ENCODE peak calls at places on chromosomes 13 and 19, in four cellular contexts. One of them, this sample, is unnamed.

GRCh38 chr19:2056810-2057192 is 5.8 kb upstream of the MKNK2 start:
- DNase-seq in K562: no peak
- DNase-seq in epithelial cell of esophagus: no peak
- DNase-seq in HFF-Myc: no peak
- DNase-seq in this sample: no peak

GRCh38 chr13:38045278-38046048 is 175.9 kb upstream of the TRPC4 start:
- DNase-seq in K562: peak; percentile 20
- DNase-seq in epithelial cell of esophagus: peak; percentile 64
- DNase-seq in HFF-Myc: peak; percentile 17
- DNase-seq in this sample: peak; percentile 11

GRCh38 chr13:110592670-110593069 is 22.7 kb upstream of the NAXD start:
- DNase-seq in HFF-Myc: no peak
- DNase-seq in epithelial cell of esophagus: peak; percentile 82
- DNase-seq in K562: no peak
- DNase-seq in this sample: no peak

GRCh38 chr13:50934735-50935419 is 25.3 kb downstream of the RNASEH2B start:
- DNase-seq in HFF-Myc: no peak
- DNase-seq in epithelial cell of esophagus: no peak
- DNase-seq in K562: no peak
- DNase-seq in this sample: no peak

GRCh38 chr19:35327642-35328041 is 1.3 kb upstream of the CD22 start:
- DNase-seq in K562: peak; percentile 54
- DNase-seq in HFF-Myc: no peak
- DNase-seq in epithelial cell of esophagus: no peak
- DNase-seq in this sample: no peak

GRCh38 chr19:2365201-2365970 is 5.3 kb downstream of the TMPRSS9 start:
- DNase-seq in K562: no peak
- DNase-seq in HFF-Myc: no peak
- DNase-seq in epithelial cell of esophagus: no peak
- DNase-seq in this sample: no peak

GRCh38 chr19:2567580-2567979 is 91.7 kb downstream of the GADD45B start:
- DNase-seq in HFF-Myc: no peak
- DNase-seq in K562: no peak
- DNase-seq in epithelial cell of esophagus: no peak
- DNase-seq in this sample: no peak

GRCh38 chr13:100210966-100211710 is 122.2 kb downstream of the PCCA start:
- DNase-seq in HFF-Myc: no peak
- DNase-seq in epithelial cell of esophagus: no peak
- DNase-seq in K562: no peak
- DNase-seq in this sample: no peak

GRCh38 chr13:101640797-101641400 is 188.4 kb downstream of the ITGBL1 start:
- DNase-seq in HFF-Myc: peak; percentile 66
- DNase-seq in K562: no peak
- DNase-seq in epithelial cell of esophagus: peak; percentile 81
- DNase-seq in this sample: no peak

GRCh38 chr13:104937881-104938280 is 1597.6 kb downstream of the EFNB2 start:
- DNase-seq in epithelial cell of esophagus: no peak
- DNase-seq in HFF-Myc: no peak
- DNase-seq in K562: no peak
- DNase-seq in this sample: no peak

GRCh38 chr19:31532034-31532433 is 182.8 kb upstream of the TSHZ3 start:
- DNase-seq in epithelial cell of esophagus: no peak
- DNase-seq in K562: no peak
- DNase-seq in HFF-Myc: no peak
- DNase-seq in this sample: no peak

GRCh38 chr19:29672319-29672932 is 7.2 kb downstream of the PLEKHF1 start:
- DNase-seq in K562: no peak
- DNase-seq in epithelial cell of esophagus: no peak
- DNase-seq in HFF-Myc: no peak
- DNase-seq in this sample: no peak

GRCh38 chr13:68708336-68708908 is 1399.2 kb upstream of the ATXN8OS start:
- DNase-seq in HFF-Myc: no peak
- DNase-seq in K562: peak; percentile 67
- DNase-seq in epithelial cell of esophagus: no peak
- DNase-seq in this sample: peak; percentile 16

GRCh38 chr13:20191902-20192469 is 752 bp downstream of the GJB2 start:
- DNase-seq in K562: no peak
- DNase-seq in epithelial cell of esophagus: peak; percentile 42
- DNase-seq in HFF-Myc: no peak
- DNase-seq in this sample: no peak

GRCh38 chr19:24078688-24079087 is 8.3 kb upstream of the ZNF254 start:
- DNase-seq in HFF-Myc: no peak
- DNase-seq in K562: no peak
- DNase-seq in epithelial cell of esophagus: no peak
- DNase-seq in this sample: no peak

GRCh38 chr19:4256563-4256962 is 9.7 kb downstream of the YJU2 start:
- DNase-seq in K562: peak; percentile 28
- DNase-seq in epithelial cell of esophagus: no peak
- DNase-seq in HFF-Myc: no peak
- DNase-seq in this sample: no peak
- TF ChIP-seq CTCF in K562: peak; percentile 50
- TF ChIP-seq CTCF in epithelial cell of esophagus: no peak
- TF ChIP-seq CTCF in HFF-Myc: peak; percentile 30
- TF ChIP-seq CTCF in this sample: peak; percentile 25

DNA sequence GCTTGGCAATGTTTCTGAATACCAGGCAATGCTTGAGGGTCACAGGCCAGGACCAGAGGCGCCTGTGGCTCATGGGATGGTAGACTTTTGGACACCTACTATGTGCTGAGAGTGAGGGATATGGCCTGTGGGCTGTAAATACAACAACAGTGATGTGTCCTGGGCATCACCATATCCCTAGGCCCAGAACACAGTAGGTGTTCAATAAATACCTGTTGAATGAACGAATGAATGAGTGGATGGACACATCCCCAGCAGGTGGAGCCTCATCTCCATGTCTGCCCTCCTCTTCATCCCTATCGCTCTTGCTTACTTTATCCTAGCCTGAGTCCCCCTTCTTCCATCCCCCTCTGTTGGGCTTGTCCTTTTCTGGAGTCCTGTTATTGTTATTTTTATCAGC is 16.5 kb upstream of the NANOS2 start:
- DNase-seq in K562: no peak
- DNase-seq in HFF-Myc: no peak
- DNase-seq in epithelial cell of esophagus: no peak
- DNase-seq in this sample: no peak
- TF ChIP-seq CTCF in K562: no peak
- TF ChIP-seq CTCF in HFF-Myc: no peak
- TF ChIP-seq CTCF in epithelial cell of esophagus: no peak
- TF ChIP-seq CTCF in this sample: no peak

GRCh38 chr19:54047626-54048025 is 16.1 kb downstream of the VSTM1 start:
- DNase-seq in epithelial cell of esophagus: no peak
- DNase-seq in HFF-Myc: no peak
- DNase-seq in K562: peak; percentile 1
- DNase-seq in this sample: no peak

GRCh38 chr19:54041969-54042606 is 21.6 kb downstream of the VSTM1 start:
- DNase-seq in K562: peak; percentile 2
- DNase-seq in epithelial cell of esophagus: no peak
- DNase-seq in HFF-Myc: no peak
- DNase-seq in this sample: no peak

GRCh38 chr19:54040003-54040402 is 23.7 kb downstream of the VSTM1 start:
- DNase-seq in epithelial cell of esophagus: no peak
- DNase-seq in K562: peak; percentile 1
- DNase-seq in HFF-Myc: no peak
- DNase-seq in this sample: no peak

GRCh38 chr19:54042989-54043388 is 20.7 kb downstream of the VSTM1 start:
- DNase-seq in HFF-Myc: no peak
- DNase-seq in epithelial cell of esophagus: no peak
- DNase-seq in K562: peak; percentile 1
- DNase-seq in this sample: no peak

DNA sequence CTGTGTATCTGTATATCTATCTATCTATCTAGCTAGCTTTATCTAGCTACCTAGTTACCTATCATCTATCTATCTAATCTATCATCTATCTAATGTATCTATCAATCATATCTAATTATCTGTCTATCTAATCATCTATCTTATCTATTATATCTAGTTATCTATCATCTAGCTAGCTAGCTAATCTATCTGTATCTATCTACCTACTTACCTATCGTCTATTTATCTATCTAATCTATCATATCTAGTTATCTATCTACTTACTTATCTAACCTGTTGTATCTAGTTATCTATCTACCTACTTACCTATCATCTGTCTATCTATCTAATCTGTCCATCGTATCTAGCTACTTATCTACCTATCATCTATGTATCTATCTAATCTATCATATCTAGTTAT is 17.9 kb downstream of the VSTM1 start:
- DNase-seq in epithelial cell of esophagus: no peak
- DNase-seq in HFF-Myc: no peak
- DNase-seq in K562: no peak
- DNase-seq in this sample: no peak
- TF ChIP-seq CTCF in epithelial cell of esophagus: no peak
- TF ChIP-seq CTCF in HFF-Myc: no peak
- TF ChIP-seq CTCF in K562: no peak
- TF ChIP-seq CTCF in this sample: no peak

GRCh38 chr13:103469771-103470170 is 403.6 kb upstream of the SLC10A2 start:
- DNase-seq in HFF-Myc: no peak
- DNase-seq in epithelial cell of esophagus: peak; percentile 10
- DNase-seq in K562: no peak
- DNase-seq in this sample: no peak

GRCh38 chr13:103473081-103473480 is 406.9 kb upstream of the SLC10A2 start:
- DNase-seq in epithelial cell of esophagus: no peak
- DNase-seq in K562: no peak
- DNase-seq in HFF-Myc: no peak
- DNase-seq in this sample: no peak

GRCh38 chr13:103466761-103467160 is 400.5 kb upstream of the SLC10A2 start:
- DNase-seq in K562: no peak
- DNase-seq in epithelial cell of esophagus: no peak
- DNase-seq in HFF-Myc: no peak
- DNase-seq in this sample: no peak

GRCh38 chr13:103471896-103472295 is 405.7 kb upstream of the SLC10A2 start:
- DNase-seq in epithelial cell of esophagus: no peak
- DNase-seq in K562: no peak
- DNase-seq in HFF-Myc: no peak
- DNase-seq in this sample: no peak
- TF ChIP-seq CTCF in epithelial cell of esophagus: no peak
- TF ChIP-seq CTCF in K562: no peak
- TF ChIP-seq CTCF in HFF-Myc: no peak
- TF ChIP-seq CTCF in this sample: no peak

GRCh38 chr19:41883463-41883820 is 458 bp downstream of the ARHGEF1 start:
- DNase-seq in K562: no peak
- DNase-seq in epithelial cell of esophagus: no peak
- DNase-seq in HFF-Myc: no peak
- DNase-seq in this sample: no peak

GRCh38 chr19:41880329-41880708 is 2.7 kb upstream of the ARHGEF1 start:
- DNase-seq in HFF-Myc: no peak
- DNase-seq in K562: no peak
- DNase-seq in epithelial cell of esophagus: no peak
- DNase-seq in this sample: no peak

GRCh38 chr19:41882568-41883462 is at the start of gene ARHGEF1:
- DNase-seq in K562: peak; percentile 89
- DNase-seq in epithelial cell of esophagus: peak; percentile 44
- DNase-seq in HFF-Myc: no peak
- DNase-seq in this sample: peak; percentile 67

GRCh38 chr19:41886761-41887710 is 4.1 kb downstream of the ARHGEF1 start:
- DNase-seq in HFF-Myc: no peak
- DNase-seq in epithelial cell of esophagus: peak; percentile 48
- DNase-seq in K562: no peak
- DNase-seq in this sample: no peak

GRCh38 chr19:41883821-41884733 is 1.1 kb downstream of the ARHGEF1 start:
- DNase-seq in HFF-Myc: peak; percentile 71
- DNase-seq in epithelial cell of esophagus: peak; percentile 98
- DNase-seq in K562: peak; percentile 92
- DNase-seq in this sample: peak; percentile 95
- TF ChIP-seq CTCF in HFF-Myc: no peak
- TF ChIP-seq CTCF in epithelial cell of esophagus: no peak
- TF ChIP-seq CTCF in K562: peak; percentile 8
- TF ChIP-seq CTCF in this sample: no peak

GRCh38 chr19:15453091-15453498 is 3.3 kb upstream of the WIZ start:
- DNase-seq in K562: no peak
- DNase-seq in epithelial cell of esophagus: no peak
- DNase-seq in HFF-Myc: no peak
- DNase-seq in this sample: no peak

GRCh38 chr19:15455996-15456395 is 6.2 kb upstream of the WIZ start:
- DNase-seq in K562: no peak
- DNase-seq in epithelial cell of esophagus: no peak
- DNase-seq in HFF-Myc: no peak
- DNase-seq in this sample: no peak

GRCh38 chr19:15453906-15454305 is 4.2 kb upstream of the WIZ start:
- DNase-seq in K562: no peak
- DNase-seq in HFF-Myc: no peak
- DNase-seq in epithelial cell of esophagus: no peak
- DNase-seq in this sample: no peak

GRCh38 chr19:15452111-15453047 is 2.6 kb upstream of the WIZ start:
- DNase-seq in epithelial cell of esophagus: peak; percentile 77
- DNase-seq in K562: peak; percentile 98
- DNase-seq in HFF-Myc: no peak
- DNase-seq in this sample: no peak

GRCh38 chr19:15454371-15454800 is 4.6 kb upstream of the WIZ start:
- DNase-seq in HFF-Myc: no peak
- DNase-seq in epithelial cell of esophagus: no peak
- DNase-seq in K562: no peak
- DNase-seq in this sample: no peak
- TF ChIP-seq CTCF in HFF-Myc: peak; percentile 19
- TF ChIP-seq CTCF in epithelial cell of esophagus: peak; percentile 10
- TF ChIP-seq CTCF in K562: no peak
- TF ChIP-seq CTCF in this sample: no peak

GRCh38 chr19:10251792-10252694 is at the start of gene MRPL4:
- DNase-seq in K562: peak; percentile 97
- DNase-seq in HFF-Myc: peak; percentile 96
- DNase-seq in epithelial cell of esophagus: peak; percentile 99
- DNase-seq in this sample: peak; percentile 85
- TF ChIP-seq CTCF in K562: no peak
- TF ChIP-seq CTCF in HFF-Myc: no peak
- TF ChIP-seq CTCF in epithelial cell of esophagus: no peak
- TF ChIP-seq CTCF in this sample: no peak